ENCODE peak calls at places on chromosomes 4 and X, in seven cellular contexts. S, Q, X, L, N, G and B are unnamed samples.

GRCh38 chr4:7360802-7361201 is 73.9 kb downstream of the PSAPL1 start:
- DNase-seq in S (no peak), Q (no peak), X (no peak), L (no peak), N (no peak), G (no peak), B (no peak)

GRCh38 chrX:53048169-53049126 is at the start of gene GPR173:
- DNase-seq in S (no peak), Q (peak; percentile 60), X (no peak), L (peak; percentile 83), N (peak; percentile 65), G (peak; percentile 62), B (no peak)

GRCh38 chrX:130299279-130300009 is 30.7 kb upstream of the ZNF280C start:
- DNase-seq in S (no peak), Q (no peak), X (no peak), L (no peak), N (no peak), G (peak; percentile 79), B (no peak)

GRCh38 chrX:22296871-22297270 is 24.2 kb downstream of the CBLL2 start:
- DNase-seq in S (no peak), Q (no peak), X (no peak), L (no peak), N (no peak), G (no peak), B (no peak)

GRCh38 chrX:18102006-18102405 is 118.7 kb downstream of the BEND2 start:
- DNase-seq in S (no peak), Q (no peak), X (no peak), L (no peak), N (no peak), G (no peak), B (no peak)

GRCh38 chrX:119272882-119273806 is 37.1 kb downstream of the PGRMC1 start:
- DNase-seq in S (peak; percentile 1), Q (peak; percentile 42), X (peak; percentile 50), L (no peak), N (no peak), G (no peak), B (peak; percentile 28)

GRCh38 chr4:166274775-166275174 is 401.7 kb downstream of the TLL1 start:
- DNase-seq in S (no peak), Q (no peak), X (no peak), L (no peak), N (no peak), G (no peak), B (no peak)

GRCh38 chrX:105608745-105609144 is 213.6 kb upstream of the NRK start:
- DNase-seq in S (no peak), Q (peak; percentile 11), X (no peak), L (no peak), N (no peak), G (no peak), B (no peak)

GRCh38 chrX:107102980-107103379 is 15.6 kb downstream of the RBM41 start:
- DNase-seq in S (no peak), Q (peak; percentile 13), X (no peak), L (no peak), N (no peak), G (no peak), B (no peak)

GRCh38 chr4:76589872-76590846 is 155.1 kb downstream of the SHROOM3 start:
- DNase-seq in S (no peak), Q (peak; percentile 98), X (no peak), L (no peak), N (no peak), G (no peak), B (no peak)

GRCh38 chr4:23006756-23007155 is 314.0 kb downstream of the GBA3 start:
- DNase-seq in S (no peak), Q (peak; percentile 12), X (no peak), L (no peak), N (no peak), G (no peak), B (no peak)

GRCh38 chr4:188130355-188130754 is 8.9 kb upstream of the TRIML1 start:
- DNase-seq in S (no peak), Q (no peak), X (no peak), L (no peak), N (no peak), G (no peak), B (no peak)

GRCh38 chr4:68129793-68130192 is at the start of gene TMPRSS11F:
- DNase-seq in S (no peak), Q (no peak), X (no peak), L (no peak), N (peak; percentile 6), G (no peak), B (no peak)

GRCh38 chr4:184503869-184504300 is 29.5 kb upstream of the IRF2 start:
- DNase-seq in S (peak; percentile 5), Q (peak; percentile 24), X (peak; percentile 29), L (no peak), N (no peak), G (no peak), B (peak; percentile 12)

GRCh38 chr4:155249036-155249566 is 40.7 kb downstream of the NPY2R start:
- DNase-seq in S (no peak), Q (no peak), X (no peak), L (no peak), N (peak; percentile 69), G (no peak), B (no peak)

GRCh38 chrX:107574711-107575110 is 53.6 kb upstream of the PRPS1 start:
- DNase-seq in S (no peak), Q (peak; percentile 59), X (no peak), L (no peak), N (no peak), G (no peak), B (no peak)

GRCh38 chr4:62119195-62119594 is 919.1 kb downstream of the ADGRL3 start:
- DNase-seq in S (no peak), Q (no peak), X (no peak), L (no peak), N (no peak), G (no peak), B (no peak)

GRCh38 chr4:150518559-150518958 is 63.4 kb upstream of the MAB21L2 start:
- DNase-seq in S (no peak), Q (peak; percentile 77), X (no peak), L (no peak), N (no peak), G (no peak), B (no peak)

GRCh38 chrX:13487731-13488505 is 81.5 kb upstream of the EGFL6 start:
- DNase-seq in S (peak; percentile 22), Q (peak; percentile 90), X (peak; percentile 65), L (peak; percentile 24), N (peak; percentile 33), G (peak; percentile 55), B (peak; percentile 40)

GRCh38 chrX:10507181-10507580 is 113.2 kb downstream of the MID1 start:
- DNase-seq in S (no peak), Q (peak; percentile 35), X (no peak), L (no peak), N (no peak), G (no peak), B (no peak)

GRCh38 chr4:139007640-139008039 is 7.9 kb upstream of the NOCT start:
- DNase-seq in S (no peak), Q (peak; percentile 29), X (no peak), L (no peak), N (no peak), G (no peak), B (no peak)

GRCh38 chrX:106378616-106379015 is 210.5 kb downstream of the PWWP3B start:
- DNase-seq in S (no peak), Q (no peak), X (peak; percentile 10), L (no peak), N (no peak), G (no peak), B (no peak)

GRCh38 chr4:78779280-78779679 is 3.1 kb downstream of the BMP2K start:
- DNase-seq in S (no peak), Q (peak; percentile 82), X (no peak), L (no peak), N (no peak), G (no peak), B (no peak)

GRCh38 chr4:72858328-72858727 is 211.2 kb downstream of the COX18 start:
- DNase-seq in S (no peak), Q (peak; percentile 98), X (no peak), L (no peak), N (no peak), G (no peak), B (no peak)

GRCh38 chr4:17323619-17324400 is 188.1 kb downstream of the QDPR start:
- DNase-seq in S (no peak), Q (no peak), X (no peak), L (peak; percentile 48), N (no peak), G (no peak), B (no peak)

GRCh38 chr4:15777697-15778096 is 431 bp upstream of the CD38 start:
- DNase-seq in S (no peak), Q (no peak), X (no peak), L (no peak), N (no peak), G (no peak), B (no peak)

GRCh38 chr4:17787315-17787714 is 5.9 kb upstream of the FAM184B start:
- DNase-seq in S (no peak), Q (peak; percentile 78), X (no peak), L (no peak), N (no peak), G (no peak), B (no peak)

GRCh38 chrX:125131146-125131545 is 188.5 kb upstream of the TEX13C start:
- DNase-seq in S (no peak), Q (peak; percentile 2), X (no peak), L (no peak), N (no peak), G (no peak), B (no peak)

GRCh38 chr4:151564321-151564720 is 155.3 kb downstream of the FHIP1A start:
- DNase-seq in S (no peak), Q (no peak), X (no peak), L (no peak), N (no peak), G (no peak), B (no peak)

GRCh38 chr4:173333658-173334084 is 487 bp downstream of the HMGB2 start:
- DNase-seq in S (peak; percentile 28), Q (no peak), X (no peak), L (no peak), N (no peak), G (peak; percentile 12), B (peak; percentile 34)

GRCh38 chr4:142408003-142408441 is 438.1 kb downstream of the INPP4B start:
- DNase-seq in S (no peak), Q (peak; percentile 74), X (no peak), L (no peak), N (no peak), G (no peak), B (no peak)

GRCh38 chr4:78119698-78120097 is 62.6 kb downstream of the FRAS1 start:
- DNase-seq in S (no peak), Q (peak; percentile 43), X (no peak), L (no peak), N (no peak), G (no peak), B (no peak)